ENCODE peak calls at places on chromosomes 2 and 18, in four cellular contexts. T is mesendoderm, G is H9, S is EL. Z is an unnamed sample.

GRCh38 chr2:216372761-216373291 is 543 bp upstream of the MARCHF4 start:
- DNase-seq in G (no peak), T (peak; percentile 71), S (peak; percentile 91), Z (peak; percentile 87)

GRCh38 chr2:29894822-29895221 is 26.6 kb downstream of the ALK start:
- DNase-seq in G (no peak), S (no peak), T (no peak), Z (no peak)

GRCh38 chr2:240293865-240294461 is 141.5 kb upstream of the GPC1 start:
- DNase-seq in G (no peak), S (no peak), T (peak; percentile 30), Z (no peak)

GRCh38 chr2:105800953-105801635 is 56.4 kb downstream of the NCK2 start:
- DNase-seq in T (no peak), S (no peak), G (no peak), Z (no peak)

GRCh38 chr2:43216629-43217028 is 9.8 kb downstream of the ZFP36L2 start:
- DNase-seq in G (no peak), T (no peak), S (no peak), Z (no peak)

GRCh38 chr18:76610933-76611749 is 116.1 kb upstream of the ZNF516 start:
- DNase-seq in T (peak; percentile 18), G (no peak), S (peak; percentile 24), Z (peak; percentile 12)

GRCh38 chr2:237465515-237466227 is 21.4 kb upstream of the MLPH start:
- DNase-seq in S (peak; percentile 98), T (no peak), G (no peak), Z (peak; percentile 97)

GRCh38 chr2:192059226-192059625 is 135.5 kb downstream of the TMEFF2 start:
- DNase-seq in G (no peak), S (no peak), T (peak; percentile 28), Z (no peak)

GRCh38 chr2:23828256-23828980 is 98.5 kb downstream of the ATAD2B start:
- DNase-seq in T (no peak), S (no peak), G (no peak), Z (peak; percentile 29)

GRCh38 chr18:62713651-62714247 is 1.6 kb upstream of the PHLPP1 start:
- DNase-seq in S (peak; percentile 7), G (peak; percentile 37), T (peak; percentile 44), Z (no peak)

GRCh38 chr2:119243621-119244020 is 20.0 kb downstream of the STEAP3 start:
- DNase-seq in T (no peak), S (no peak), G (no peak), Z (no peak)

GRCh38 chr2:36403675-36404230 is 48.2 kb downstream of the CRIM1 start:
- DNase-seq in G (no peak), S (peak; percentile 90), T (peak; percentile 85), Z (peak; percentile 89)

GRCh38 chr18:2981212-2981728 is 31.7 kb downstream of the LPIN2 start:
- DNase-seq in S (peak; percentile 94), T (no peak), G (no peak), Z (peak; percentile 96)

GRCh38 chr2:239369631-239370161 is 31.1 kb downstream of the HDAC4 start:
- DNase-seq in T (no peak), G (no peak), S (peak; percentile 79), Z (no peak)

GRCh38 chr2:102615620-102616436 is 3.5 kb upstream of the SLC9A2 start:
- DNase-seq in T (peak; percentile 76), S (peak; percentile 49), G (peak; percentile 62), Z (peak; percentile 65)

GRCh38 chr2:108988796-108989713 is at the start of gene EDAR:
- DNase-seq in S (peak; percentile 24), G (peak; percentile 88), T (peak; percentile 87), Z (peak; percentile 27)

GRCh38 chr2:6982934-6983589 is 65.8 kb downstream of the RNF144A start:
- DNase-seq in T (no peak), S (no peak), G (no peak), Z (peak; percentile 21)

GRCh38 chr2:85578243-85579180 is 1.1 kb downstream of the VAMP8 start:
- DNase-seq in T (peak; percentile 56), G (peak; percentile 50), S (no peak), Z (peak; percentile 22)

Z was measured in mesenchymal stem cell.